ENCODE peak calls at places on chromosome 15, in ten cellular contexts. Z is brain microvascular endothelial cell, A is vagina, W is breast epithelium, Y is IMR-90, B is body of pancreas, K is heart right ventricle, D is Panc1, G is endothelial cell of umbilical vein, M is left ventricle myocardium inferior. O is an unnamed sample.

GRCh38 chr15:72838311-72838731 is 54.8 kb upstream of the ADPGK start:
- DNase-seq in Z (no peak), A (no peak), W (no peak), Y (peak; percentile 6), B (no peak), K (no peak), D (no peak), G (no peak), M (no peak), O (no peak)

GRCh38 chr15:70358011-70358819 is 260.5 kb upstream of the TLE3 start:
- DNase-seq in Z (no peak), A (peak; percentile 81), W (no peak), Y (no peak), B (no peak), K (no peak), D (no peak), G (no peak), M (no peak), O (no peak)

GRCh38 chr15:77027111-77027696 is 32.3 kb downstream of the PSTPIP1 start:
- DNase-seq in Z (no peak), A (no peak), W (peak; percentile 30), Y (no peak), B (peak; percentile 6), K (no peak), D (no peak), G (no peak), M (no peak), O (no peak)

GRCh38 chr15:83854314-83854713 is 200.4 kb downstream of the ADAMTSL3 start:
- DNase-seq in Z (peak; percentile 28), A (no peak), W (no peak), Y (peak; percentile 37), B (no peak), K (no peak), D (no peak), G (no peak), M (no peak), O (no peak)

GRCh38 chr15:62163847-62164499 is 1.1 kb downstream of the C2CD4B start:
- DNase-seq in Z (no peak), A (no peak), W (no peak), Y (no peak), B (peak; percentile 35), K (no peak), D (no peak), G (peak; percentile 44), M (peak; percentile 16), O (no peak)

GRCh38 chr15:98077186-98077585 is 116.7 kb downstream of the ARRDC4 start:
- DNase-seq in Z (no peak), A (no peak), W (no peak), Y (no peak), B (no peak), K (no peak), D (no peak), G (no peak), M (no peak), O (no peak)

GRCh38 chr15:88736204-88736603 is 67.0 kb upstream of the ACAN start:
- DNase-seq in Z (no peak), A (peak; percentile 87), W (no peak), Y (no peak), B (no peak), K (no peak), D (no peak), G (no peak), M (no peak), O (no peak)

GRCh38 chr15:40857601-40858351 is 13.9 kb downstream of the SPINT1 start:
- DNase-seq in Z (peak; percentile 60), A (no peak), W (peak; percentile 92), Y (peak; percentile 48), B (peak; percentile 86), K (peak; percentile 57), D (peak; percentile 69), G (peak; percentile 67), M (peak; percentile 63), O (peak; percentile 89)

GRCh38 chr15:52498700-52499099 is 30.0 kb downstream of the MYO5A start:
- DNase-seq in Z (no peak), A (no peak), W (no peak), Y (no peak), B (no peak), K (no peak), D (no peak), G (no peak), M (no peak), O (no peak)

GRCh38 chr15:83613716-83614115 is 40.2 kb upstream of the ADAMTSL3 start:
- DNase-seq in Z (no peak), A (no peak), W (no peak), Y (no peak), B (peak; percentile 39), K (no peak), D (no peak), G (no peak), M (no peak), O (no peak)

GRCh38 chr15:40902605-40903561 is 8.6 kb downstream of the VPS18 start:
- DNase-seq in Z (no peak), A (no peak), W (no peak), Y (no peak), B (no peak), K (no peak), D (no peak), G (no peak), M (peak; percentile 48), O (peak; percentile 60)

GRCh38 chr15:40702077-40702476 is 7.1 kb downstream of the RAD51 start:
- DNase-seq in Z (no peak), A (no peak), W (no peak), Y (peak; percentile 28), B (no peak), K (no peak), D (no peak), G (peak; percentile 43), M (no peak), O (no peak)

GRCh38 chr15:64351265-64351664 is 4.7 kb downstream of the CSNK1G1 start:
- DNase-seq in Z (no peak), A (no peak), W (no peak), Y (peak; percentile 29), B (no peak), K (no peak), D (no peak), G (peak; percentile 42), M (no peak), O (no peak)

GRCh38 chr15:98111806-98112205 is 151.3 kb downstream of the ARRDC4 start:
- DNase-seq in Z (no peak), A (no peak), W (no peak), Y (no peak), B (no peak), K (no peak), D (no peak), G (no peak), M (no peak), O (no peak)

GRCh38 chr15:101081900-101082299 is 162.7 kb downstream of the LRRK1 start:
- DNase-seq in Z (no peak), A (no peak), W (no peak), Y (no peak), B (no peak), K (no peak), D (no peak), G (no peak), M (no peak), O (no peak)
- H3K4me3 ChIP-seq in Z (no peak overlapping the region), A (no peak overlapping the region), W (no peak overlapping the region), Y (no peak overlapping the region), B (no peak overlapping the region), K (no peak overlapping the region), D (no peak overlapping the region), G (no peak overlapping the region), M (no peak overlapping the region), O (no peak overlapping the region)

GRCh38 chr15:38652998-38653397 is 88.4 kb upstream of the RASGRP1 start:
- DNase-seq in Z (no peak), A (no peak), W (no peak), Y (no peak), B (no peak), K (no peak), D (no peak), G (no peak), M (no peak), O (no peak)
- TF ChIP-seq CTCF in Z (no peak), A (no peak), W (no peak), Y (no peak), B (no peak), K (no peak), D (no peak), G (no peak), M (no peak), O (no peak)

DNA sequence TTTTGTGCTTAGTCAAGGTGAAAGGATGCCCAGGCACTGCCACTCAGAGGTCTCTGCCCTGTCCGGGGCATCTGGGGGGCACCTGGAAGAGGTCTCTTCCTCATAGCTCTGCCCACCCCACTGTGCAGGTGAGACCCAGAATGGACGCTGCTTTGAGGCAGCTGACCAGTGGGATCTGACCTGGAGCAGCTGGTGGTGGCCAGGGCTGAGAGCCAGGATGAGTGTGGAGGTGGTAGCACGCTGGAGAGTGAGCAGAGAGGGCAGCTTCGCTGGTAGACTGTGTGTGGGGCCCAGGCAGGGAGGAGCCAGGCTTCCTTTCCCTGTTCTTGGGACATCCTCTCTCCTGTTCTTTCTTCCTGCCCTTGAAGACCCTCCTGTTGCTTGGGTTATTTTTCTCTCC is 32.2 kb upstream of the PLA2G4E start:
- DNase-seq in Z (no peak), A (peak; percentile 77), W (no peak), Y (no peak), B (peak; percentile 55), K (no peak), D (no peak), G (no peak), M (no peak), O (no peak)
- H3K27me3 ChIP-seq in Z (peaks cover 2% of the 10 kb centered on the region), A (no peaks in the 10 kb centered on the region), W (no peaks in the 10 kb centered on the region), Y (peaks cover 70% of the 10 kb centered on the region), B (no peaks in the 10 kb centered on the region), K (no peaks in the 10 kb centered on the region), D (peaks cover 4% of the 10 kb centered on the region), G (peaks cover 7% of the 10 kb centered on the region), M (no peaks in the 10 kb centered on the region), O (no peaks in the 10 kb centered on the region)

GRCh38 chr15:80549712-80550111 is 145.4 kb upstream of the ABHD17C start:
- DNase-seq in Z (no peak), A (no peak), W (no peak), Y (no peak), B (no peak), K (no peak), D (no peak), G (no peak), M (no peak), O (no peak)
- H3K4me3 ChIP-seq in Z (peak overlapping the region; percentile 48), A (no peak overlapping the region), W (no peak overlapping the region), Y (peak overlapping the region; percentile 18), B (no peak overlapping the region), K (no peak overlapping the region), D (no peak overlapping the region), G (no peak overlapping the region), M (no peak overlapping the region), O (no peak overlapping the region)

O was measured in lung.